ENCODE peak calls at places on chromosome 18, in four cellular contexts. A is pancreas; I is CD4-positive, alpha-beta T cell; G is aorta. X is an unnamed sample.

GRCh38 chr18:64615047-64615446 is 466.2 kb upstream of the LINC00305 start:
- DNase-seq in I (no peak), G (no peak), A (no peak), X (no peak)

GRCh38 chr18:70149616-70150301 is 55.7 kb downstream of the RTTN start:
- DNase-seq in G (no peak), A (no peak), I (no peak), X (no peak)

GRCh38 chr18:45771587-45771986 is 47.6 kb downstream of the SLC14A1 start:
- DNase-seq in A (no peak), G (peak), I (no peak), X (no peak)

GRCh38 chr18:27198036-27198435 is 12.9 kb upstream of the CHST9 start:
- DNase-seq in I (no peak), G (no peak), A (no peak), X (no peak)

GRCh38 chr18:7954229-7954628 is 387.1 kb downstream of the PTPRM start:
- DNase-seq in I (no peak), G (no peak), A (no peak), X (no peak)

GRCh38 chr18:41881285-41881684 is 73.7 kb upstream of the PIK3C3 start:
- DNase-seq in I (no peak), A (no peak), G (no peak), X (no peak)

GRCh38 chr18:35851286-35851967 is 121.1 kb upstream of the RMP24 start:
- DNase-seq in A (no peak), G (no peak), I (no peak), X (peak)

GRCh38 chr18:683531-683930 is 26.1 kb downstream of the TYMS start:
- DNase-seq in I (no peak), G (no peak), A (no peak), X (no peak)

GRCh38 chr18:44680271-44681038 is at the start of gene SETBP1:
- DNase-seq in G (peak), A (peak), I (no peak), X (peak)

GRCh38 chr18:26940744-26941398 is 75.4 kb upstream of the AQP4 start:
- DNase-seq in G (no peak), I (no peak), A (no peak), X (peak)

GRCh38 chr18:25349131-25349925 is 2.6 kb downstream of the ZNF521 start:
- DNase-seq in I (no peak), A (no peak), G (peak), X (no peak)

GRCh38 chr18:8001711-8002110 is 434.6 kb downstream of the PTPRM start:
- DNase-seq in I (no peak), A (no peak), G (no peak), X (no peak)

GRCh38 chr18:22347624-22348511 is 69.8 kb downstream of the CTAGE1 start:
- DNase-seq in I (no peak), G (peak), A (no peak), X (no peak)

GRCh38 chr18:8946046-8946838 is 156.3 kb upstream of the NDUFV2 start:
- DNase-seq in I (no peak), G (no peak), A (no peak), X (no peak)

GRCh38 chr18:49155410-49155809 is 204.6 kb upstream of the SMAD7 start:
- DNase-seq in G (no peak), I (no peak), A (no peak), X (no peak)

GRCh38 chr18:23468753-23469459 is 15.8 kb downstream of the RIOK3 start:
- DNase-seq in I (no peak), G (no peak), A (no peak), X (no peak)

GRCh38 chr18:69239849-69240248 is 160.8 kb upstream of the DOK6 start:
- DNase-seq in G (no peak), I (no peak), A (no peak), X (no peak)

GRCh38 chr18:32768646-32769206 is 4.1 kb downstream of the KLHL14 start:
- DNase-seq in A (no peak), I (no peak), G (no peak), X (no peak)

GRCh38 chr18:14189858-14190257 is 57.6 kb upstream of the ZNF519 start:
- DNase-seq in G (no peak), A (no peak), I (no peak), X (no peak)

GRCh38 chr18:21203842-21204241 is 38.2 kb upstream of the GREB1L start:
- DNase-seq in G (no peak), I (no peak), A (no peak), X (no peak)

GRCh38 chr18:6355789-6356589 is 58.7 kb downstream of the L3MBTL4 start:
- DNase-seq in I (no peak), A (no peak), G (no peak), X (no peak)

GRCh38 chr18:58949031-58949430 is 84.4 kb downstream of the ZNF532 start:
- DNase-seq in G (no peak), I (no peak), A (no peak), X (no peak)
- H3K27ac ChIP-seq in G (no peak), I (no peak), A (no peak), X (no peak)

GRCh38 chr18:75427603-75428002 is at the start of gene SMIM21:
- DNase-seq in I (no peak), A (no peak), G (no peak), X (no peak)

GRCh38 chr18:75433098-75433497 is 5.6 kb upstream of the SMIM21 start:
- DNase-seq in A (no peak), I (no peak), G (no peak), X (no peak)

GRCh38 chr18:75429975-75430374 is 2.5 kb upstream of the SMIM21 start:
- DNase-seq in I (no peak), G (no peak), A (no peak), X (no peak)

GRCh38 chr18:75428490-75428889 is 987 bp upstream of the SMIM21 start:
- DNase-seq in I (no peak), G (no peak), A (no peak), X (no peak)
- H3K27ac ChIP-seq in I (no peak), G (no peak), A (no peak), X (no peak)

GRCh38 chr18:54423831-54424230 is 66.1 kb downstream of the C18orf54 start:
- DNase-seq in G (no peak), A (no peak), I (no peak), X (no peak)
- H3K27ac ChIP-seq in G (no peak), A (no peak), I (no peak), X (no peak)

GRCh38 chr18:61337527-61337926 is 4.3 kb downstream of the CDH20 start:
- DNase-seq in A (no peak), I (no peak), G (no peak), X (no peak)

GRCh38 chr18:61334951-61335736 is 1.9 kb downstream of the CDH20 start:
- DNase-seq in G (no peak), I (no peak), A (no peak), X (no peak)

GRCh38 chr18:61336766-61337165 is 3.5 kb downstream of the CDH20 start:
- DNase-seq in G (no peak), A (no peak), I (no peak), X (no peak)

GRCh38 chr18:61334491-61334850 is 1.2 kb downstream of the CDH20 start:
- DNase-seq in I (no peak), A (no peak), G (no peak), X (no peak)

GRCh38 chr18:61335737-61336555 is 2.7 kb downstream of the CDH20 start:
- DNase-seq in I (no peak), A (no peak), G (no peak), X (no peak)
- H3K27ac ChIP-seq in I (no peak), A (no peak), G (no peak), X (no peak)

DNA sequence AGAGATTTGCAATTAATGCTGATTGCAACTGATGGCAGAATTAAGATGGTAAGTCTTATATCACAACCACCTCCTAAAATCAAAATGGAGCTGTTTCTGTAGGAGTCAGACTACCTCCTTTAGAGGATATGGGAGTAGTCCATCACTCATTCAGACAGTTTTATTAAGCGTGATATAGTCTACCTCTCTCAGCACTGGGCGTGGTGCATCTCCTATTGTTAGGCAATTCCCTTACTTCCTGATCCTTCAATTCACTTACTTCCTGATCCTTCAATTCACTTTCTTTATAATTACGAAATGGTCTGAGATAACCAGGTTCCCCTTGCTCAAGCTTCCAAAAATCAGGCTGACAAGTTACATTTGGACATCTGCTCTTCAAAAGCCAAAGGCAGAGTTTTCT is 31.9 kb downstream of the ATP8B1 start:
- DNase-seq in A (no peak), G (no peak), I (no peak), X (no peak)
- H3K27ac ChIP-seq in A (peak), G (peak), I (no peak), X (no peak)

DNA sequence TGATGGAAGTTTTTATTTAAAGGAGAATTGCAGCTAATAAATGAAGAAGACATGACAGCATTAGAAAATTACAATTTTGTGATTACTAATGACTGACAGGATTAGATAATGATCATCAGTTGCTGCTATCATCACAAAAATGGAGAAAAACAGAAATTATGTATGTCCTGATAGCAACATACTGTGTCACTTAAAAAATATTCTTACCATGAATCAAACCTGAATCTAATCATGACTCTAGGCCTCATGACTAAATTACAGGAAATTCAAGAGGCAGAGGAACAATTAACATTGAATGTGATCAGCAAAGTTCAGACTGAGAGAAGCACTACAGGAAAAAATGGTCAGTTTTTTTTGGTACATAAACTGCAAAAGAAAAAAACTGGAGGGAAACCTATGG is 147.8 kb downstream of the PMAIP1 start:
- DNase-seq in G (no peak), A (no peak), I (no peak), X (no peak)
- H3K27ac ChIP-seq in G (no peak), A (no peak), I (no peak), X (no peak)